ENCODE peak calls at places on chromosomes 11 and 22, in nine cellular contexts. D is HEK293T; W is PC-9; Y is fibroblast of mammary gland; R is activated T-cell treated with anti-CD3 and anti-CD28 coated beads for 1 hour; V is HT1080; M is substantia nigra; H is effector memory CD8-positive, alpha-beta T cell; C is EL. N is an unnamed sample.

GRCh38 chr11:62909107-62909894 is 11.9 kb downstream of the CHRM1 start:
- DNase-seq in V (peak; percentile 76), C (peak; percentile 85), Y (peak; percentile 58), W (peak; percentile 43), D (peak; percentile 74), R (no peak), H (no peak), M (peak; percentile 34), N (no peak)

GRCh38 chr11:102534261-102534872 is 3.8 kb upstream of the MMP7 start:
- DNase-seq in C (no peak), M (no peak), W (no peak), D (no peak), Y (no peak), V (no peak), R (no peak), H (no peak), N (no peak)

GRCh38 chr11:65432133-65432650 is 9.6 kb downstream of the NEAT1 start:
- DNase-seq in R (no peak), W (no peak), H (no peak), V (no peak), D (no peak), C (peak; percentile 3), M (no peak), Y (peak; percentile 36), N (no peak)

GRCh38 chr11:24068197-24068596 is 428.7 kb upstream of the LUZP2 start:
- DNase-seq in D (no peak), R (no peak), W (no peak), Y (no peak), H (no peak), M (no peak), V (no peak), C (no peak), N (no peak)

GRCh38 chr22:28600546-28601143 is 79.0 kb downstream of the TTC28 start:
- DNase-seq in D (peak; percentile 36), H (peak; percentile 27), V (peak; percentile 47), W (peak; percentile 40), C (peak; percentile 54), R (no peak), M (no peak), Y (peak; percentile 71), N (peak; percentile 72)

GRCh38 chr11:47258317-47258902 is 614 bp downstream of the NR1H3 start:
- DNase-seq in M (no peak), D (no peak), C (no peak), W (peak; percentile 32), Y (no peak), R (no peak), H (no peak), V (no peak), N (no peak)

GRCh38 chr22:26429458-26430238 is 588 bp downstream of the ASPHD2 start:
- DNase-seq in R (no peak), V (no peak), M (no peak), H (no peak), D (peak; percentile 45), C (no peak), Y (no peak), W (no peak), N (no peak)

GRCh38 chr22:36445158-36445668 is 36.2 kb downstream of the TXN2 start:
- DNase-seq in D (no peak), Y (peak; percentile 96), H (no peak), V (peak; percentile 79), M (no peak), C (peak; percentile 94), W (no peak), R (no peak), N (no peak)

GRCh38 chr11:2789791-2790580 is 90.2 kb upstream of the KCNQ1OT1 start:
- DNase-seq in Y (no peak), R (no peak), V (no peak), D (no peak), C (no peak), H (no peak), W (no peak), M (no peak), N (no peak)